ENCODE peak calls at places on chromosomes 16 and 17, in four cellular contexts. S is heart right ventricle, X is heart left ventricle, E is left lung. Z is an unnamed sample. For H3K4me1 and H3K36me3, the result is how much of the 10 kb centered on the place peaks cover.

GRCh38 chr16:28843766-28844165 is 2.4 kb downstream of the TUFM start:
- DNase-seq in S (no peak), X (no peak), E (no peak), Z (no peak)

GRCh38 chr16:30519120-30520049 is 7.0 kb downstream of the ZNF768 start:
- DNase-seq in S (no peak), X (no peak), E (no peak), Z (no peak)

GRCh38 chr16:77402672-77403071 is 32.2 kb downstream of the ADAMTS18 start:
- DNase-seq in S (no peak), X (no peak), E (no peak), Z (no peak)

GRCh38 chr16:8505327-8505991 is 84.9 kb downstream of the TMEM114 start:
- DNase-seq in S (no peak), X (no peak), E (no peak), Z (no peak)

GRCh38 chr16:14682121-14682520 is 12.0 kb downstream of the PLA2G10 start:
- DNase-seq in S (no peak), X (no peak), E (no peak), Z (no peak)

GRCh38 chr17:81200695-81201580 is 21.8 kb downstream of the CEP131 start:
- DNase-seq in S (peak), X (peak), E (no peak), Z (peak)

GRCh38 chr17:67440311-67441051 is 63.4 kb downstream of the PITPNC1 start:
- DNase-seq in S (no peak), X (no peak), E (no peak), Z (no peak)

GRCh38 chr17:78925662-78926555 is 722 bp upstream of the TIMP2 start:
- DNase-seq in S (peak), X (peak), E (peak), Z (no peak)

GRCh38 chr17:41734139-41734948 is at the start of gene HAP1:
- DNase-seq in S (no peak), X (peak), E (no peak), Z (peak)

GRCh38 chr17:336110-337021 is 16.2 kb downstream of the RPH3AL start:
- DNase-seq in S (peak), X (peak), E (peak), Z (no peak)

GRCh38 chr16:20317117-20317516 is 10.2 kb downstream of the GP2 start:
- DNase-seq in S (no peak), X (no peak), E (no peak), Z (no peak)

GRCh38 chr17:652310-652709 is 62.3 kb downstream of the VPS53 start:
- DNase-seq in S (peak), X (peak), E (no peak), Z (no peak)

DNA sequence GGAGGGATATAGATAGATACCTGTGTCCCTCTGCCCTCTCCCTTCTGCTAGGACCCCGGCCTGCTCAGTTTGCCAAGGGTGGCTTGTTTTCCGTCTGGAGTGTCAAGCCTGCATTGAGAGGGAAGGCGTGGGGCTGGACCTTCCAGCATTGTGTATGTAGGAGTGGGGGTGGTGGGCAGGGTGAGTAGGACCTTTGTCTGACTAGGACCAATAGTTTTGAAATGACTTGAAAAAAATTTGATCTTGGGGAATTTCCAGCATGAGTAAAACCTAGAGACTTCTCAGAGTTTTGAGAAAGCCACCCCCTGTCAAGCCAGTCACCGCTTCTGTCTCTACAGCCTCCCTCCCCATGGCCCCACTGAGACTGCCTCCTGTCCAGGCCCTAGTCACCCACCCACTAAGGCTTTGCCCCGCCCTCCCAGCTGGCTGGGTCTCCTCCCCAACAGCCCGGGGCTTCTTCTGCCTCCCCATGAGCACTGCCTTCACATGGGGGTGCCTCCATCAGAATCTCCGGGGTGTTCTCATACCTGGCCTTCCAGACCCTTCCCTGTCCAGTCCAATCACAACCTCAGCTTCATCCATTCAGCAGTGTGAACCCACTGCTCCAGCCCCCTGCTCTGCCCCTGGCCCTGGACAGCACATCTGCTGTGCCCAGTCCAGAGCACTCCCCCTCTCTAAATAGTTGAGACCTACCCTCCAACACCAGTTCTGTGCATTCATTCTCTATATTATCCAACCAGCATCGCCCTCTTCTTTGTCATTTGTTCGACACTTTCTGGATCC is 207.0 kb downstream of the MSI2 start:
- DNase-seq in S (no peak), X (no peak), E (no peak), Z (no peak)
- H3K4me1 ChIP-seq in S (half or more), X (under half), E (under half), Z (under half)

GRCh38 chr16:23071202-23072083 is 77.8 kb downstream of the USP31 start:
- DNase-seq in S (peak), X (peak), E (no peak), Z (no peak)

GRCh38 chr16:23072769-23073549 is 76.3 kb downstream of the USP31 start:
- DNase-seq in S (no peak), X (no peak), E (no peak), Z (no peak)

GRCh38 chr16:23069844-23070243 is 79.4 kb downstream of the USP31 start:
- DNase-seq in S (no peak), X (no peak), E (no peak), Z (no peak)

GRCh38 chr16:23072084-23072599 is 77.1 kb downstream of the USP31 start:
- DNase-seq in S (peak), X (peak), E (peak), Z (peak)

GRCh38 chr16:23074423-23074822 is 74.8 kb downstream of the USP31 start:
- DNase-seq in S (peak), X (peak), E (no peak), Z (no peak)
- H3K36me3 ChIP-seq in S (under half), X (under half), E (under half), Z (under half)

GRCh38 chr17:28317099-28317964 is 1.7 kb upstream of the TMEM97 start:
- DNase-seq in S (no peak), X (no peak), E (no peak), Z (no peak)

GRCh38 chr17:28317965-28318758 is 838 bp upstream of the TMEM97 start:
- DNase-seq in S (no peak), X (no peak), E (no peak), Z (no peak)

GRCh38 chr17:28313841-28314240 is 5.2 kb upstream of the TMEM97 start:
- DNase-seq in S (no peak), X (no peak), E (no peak), Z (no peak)

GRCh38 chr17:28318759-28319660 is at the start of gene TMEM97:
- DNase-seq in S (peak), X (peak), E (peak), Z (peak)

GRCh38 chr17:28315846-28316705 is 2.9 kb upstream of the TMEM97 start:
- DNase-seq in S (no peak), X (no peak), E (no peak), Z (no peak)
- TF ChIP-seq CTCF in S (no peak), X (no peak), E (no peak), Z (no peak)

DNA sequence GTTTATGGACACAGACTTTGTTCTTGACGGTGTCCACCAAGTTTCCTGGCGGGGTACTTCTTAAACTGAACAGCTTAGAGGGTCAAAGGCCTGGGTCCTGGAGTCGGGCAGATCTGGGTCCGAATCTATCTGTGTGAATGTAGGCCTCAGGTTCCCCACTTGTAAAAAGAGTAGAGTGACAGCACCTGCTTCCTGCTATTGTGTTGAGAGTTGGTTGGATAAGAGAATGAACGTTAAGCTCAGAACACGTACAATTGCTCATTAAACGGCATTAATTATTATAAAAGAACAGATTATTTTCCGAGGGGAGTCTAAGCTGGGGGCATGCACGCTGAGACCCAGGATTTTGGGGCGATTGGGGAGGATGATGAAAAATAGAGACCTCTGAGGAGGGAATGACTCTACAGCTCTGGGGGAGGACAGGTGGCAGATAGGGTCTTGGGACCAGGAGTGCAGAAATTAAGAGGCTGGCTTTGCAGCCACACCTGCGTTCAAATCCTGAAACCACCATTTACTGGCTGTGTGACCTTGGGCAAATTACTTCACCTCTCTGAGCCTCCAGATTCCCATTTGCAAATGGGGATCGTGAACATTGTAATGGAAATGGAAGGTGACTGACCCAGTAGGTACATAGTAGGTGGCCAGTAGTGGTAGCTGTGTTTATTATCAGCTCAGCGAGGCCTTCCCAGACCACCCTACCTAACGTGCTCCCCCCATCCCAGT is 862 bp downstream of the CLEC16A start:
- DNase-seq in S (no peak), X (no peak), E (peak), Z (no peak)
- H3K4me1 ChIP-seq in S (half or more), X (half or more), E (under half), Z (under half)

DNA sequence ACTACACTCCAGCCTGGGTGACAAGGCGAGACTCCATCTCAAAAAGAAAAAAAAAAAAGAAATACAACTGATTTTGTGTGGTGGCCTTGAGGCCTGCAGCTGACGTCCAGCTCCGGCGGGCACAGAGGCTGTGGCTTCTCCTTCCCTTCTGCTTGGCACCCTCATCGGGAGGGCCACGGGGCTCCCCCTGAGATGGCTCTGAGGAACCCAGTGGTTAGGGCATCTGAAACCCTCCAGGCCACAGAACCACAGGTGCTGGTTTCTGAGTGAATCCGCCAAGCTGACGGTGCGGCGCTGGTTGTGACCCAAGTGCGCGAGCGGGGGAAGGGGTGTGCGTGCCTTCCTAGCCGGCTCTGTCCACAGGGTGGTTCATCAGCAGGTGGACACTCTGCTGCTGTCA is 63.4 kb downstream of the LMF1 start:
- DNase-seq in S (no peak), X (no peak), E (no peak), Z (no peak)
- H3K36me3 ChIP-seq in S (under half), X (under half), E (under half), Z (under half)

GRCh38 chr16:87392823-87393679 is 915 bp downstream of the MAP1LC3B start:
- DNase-seq in S (no peak), X (peak), E (peak), Z (no peak)
- TF ChIP-seq CTCF in S (peak), X (peak), E (no peak), Z (peak)